ENCODE peak calls at places on chromosomes 1 and 21, in ten cellular contexts. E is neural progenitor cell; Y is cardiac muscle cell; R is Panc1; L is transverse colon; T is PC-3; W is CD8-positive, alpha-beta T cell; N is left ventricle myocardium inferior; U is tibial nerve; P is CD4-positive, alpha-beta T cell. H is an unnamed sample.

GRCh38 chr1:36342426-36343185 is 19.2 kb upstream of the EVA1B start:
- DNase-seq in E (peak), Y (no peak), R (peak), L (peak), T (peak), W (peak), N (no peak), U (peak), P (peak), H (peak)

GRCh38 chr1:57072775-57073174 is 107.0 kb upstream of the C8B start:
- DNase-seq in E (no peak), Y (no peak), R (no peak), L (no peak), T (peak), W (no peak), N (no peak), U (no peak), P (no peak), H (no peak)

GRCh38 chr1:147539122-147539575 is 2.2 kb upstream of the BCL9 start:
- DNase-seq in E (no peak), Y (peak), R (peak), L (no peak), T (peak), W (no peak), N (no peak), U (no peak), P (no peak), H (no peak)

GRCh38 chr21:14988760-14989159 is 76.0 kb downstream of the NRIP1 start:
- DNase-seq in E (peak), Y (peak), R (no peak), L (no peak), T (peak), W (no peak), N (no peak), U (no peak), P (no peak), H (no peak)

GRCh38 chr1:112882271-112882744 is 73.7 kb downstream of the SLC16A1 start:
- DNase-seq in E (no peak), Y (no peak), R (no peak), L (no peak), T (no peak), W (no peak), N (no peak), U (no peak), P (no peak), H (no peak)

GRCh38 chr21:31283025-31283424 is 61.0 kb downstream of the TIAM1 start:
- DNase-seq in E (no peak), Y (no peak), R (no peak), L (no peak), T (no peak), W (peak), N (no peak), U (no peak), P (peak), H (no peak)

GRCh38 chr1:110229348-110230001 is 19.4 kb downstream of the KCNC4 start:
- DNase-seq in E (no peak), Y (no peak), R (no peak), L (no peak), T (no peak), W (no peak), N (no peak), U (no peak), P (no peak), H (no peak)

GRCh38 chr1:225335098-225335795 is 92.6 kb downstream of the LBR start:
- DNase-seq in E (no peak), Y (no peak), R (no peak), L (no peak), T (no peak), W (no peak), N (no peak), U (no peak), P (no peak), H (no peak)

GRCh38 chr21:45992311-45993209 is 11.0 kb downstream of the COL6A1 start:
- DNase-seq in E (no peak), Y (no peak), R (no peak), L (no peak), T (no peak), W (peak), N (peak), U (peak), P (no peak), H (peak)

GRCh38 chr1:25028910-25029599 is 99.0 kb upstream of the RUNX3 start:
- DNase-seq in E (no peak), Y (no peak), R (no peak), L (peak), T (no peak), W (no peak), N (no peak), U (no peak), P (no peak), H (no peak)

GRCh38 chr1:40092241-40092640 is 4.8 kb downstream of the PPT1 start:
- DNase-seq in E (no peak), Y (no peak), R (no peak), L (no peak), T (no peak), W (no peak), N (no peak), U (no peak), P (no peak), H (no peak)

GRCh38 chr21:44285547-44285992 is at the start of gene AIRE:
- DNase-seq in E (peak), Y (no peak), R (no peak), L (no peak), T (no peak), W (no peak), N (no peak), U (no peak), P (no peak), H (peak)

GRCh38 chr1:34188418-34188817 is 11.7 kb downstream of the C1orf94 start:
- DNase-seq in E (peak), Y (no peak), R (no peak), L (no peak), T (no peak), W (no peak), N (no peak), U (no peak), P (no peak), H (no peak)

GRCh38 chr1:81679972-81680371 is 120.8 kb upstream of the ADGRL2 start:
- DNase-seq in E (peak), Y (peak), R (no peak), L (no peak), T (peak), W (no peak), N (no peak), U (no peak), P (no peak), H (no peak)

GRCh38 chr1:190019717-190020116 is 457.9 kb downstream of the BRINP3 start:
- DNase-seq in E (no peak), Y (no peak), R (peak), L (no peak), T (peak), W (no peak), N (no peak), U (no peak), P (no peak), H (no peak)

GRCh38 chr1:89842547-89843278 is 21.9 kb downstream of the LRRC8D start:
- DNase-seq in E (no peak), Y (no peak), R (no peak), L (no peak), T (no peak), W (no peak), N (no peak), U (no peak), P (no peak), H (no peak)

GRCh38 chr21:27026501-27026900 is 59.6 kb upstream of the ADAMTS5 start:
- DNase-seq in E (no peak), Y (no peak), R (no peak), L (no peak), T (no peak), W (no peak), N (no peak), U (no peak), P (no peak), H (no peak)

GRCh38 chr1:186985889-186986491 is 157.2 kb downstream of the PLA2G4A start:
- DNase-seq in E (peak), Y (peak), R (peak), L (no peak), T (peak), W (no peak), N (no peak), U (no peak), P (no peak), H (peak)

GRCh38 chr1:208254862-208255261 is 10.7 kb upstream of the PLXNA2 start:
- DNase-seq in E (no peak), Y (no peak), R (no peak), L (no peak), T (no peak), W (no peak), N (no peak), U (no peak), P (no peak), H (no peak)

GRCh38 chr1:25614466-25615171 is 2.0 kb upstream of the MAN1C1 start:
- DNase-seq in E (no peak), Y (no peak), R (no peak), L (no peak), T (no peak), W (no peak), N (no peak), U (no peak), P (no peak), H (no peak)

GRCh38 chr1:212677136-212677535 is 22.5 kb downstream of the BATF3 start:
- DNase-seq in E (no peak), Y (no peak), R (no peak), L (no peak), T (no peak), W (no peak), N (no peak), U (no peak), P (no peak), H (no peak)
- TF ChIP-seq CTCF in E (no peak), Y (no peak), R (no peak), L (no peak), T (no peak), W (no peak), N (no peak), U (no peak), P (no peak), H (no peak)

GRCh38 chr1:14777516-14778506 is 179.3 kb downstream of the KAZN start:
- DNase-seq in E (no peak), Y (no peak), R (no peak), L (no peak), T (no peak), W (no peak), N (no peak), U (no peak), P (no peak), H (no peak)

GRCh38 chr1:14774988-14775387 is 176.5 kb downstream of the KAZN start:
- DNase-seq in E (no peak), Y (no peak), R (no peak), L (no peak), T (no peak), W (no peak), N (no peak), U (no peak), P (no peak), H (no peak)

GRCh38 chr1:14774225-14774624 is 175.7 kb downstream of the KAZN start:
- DNase-seq in E (no peak), Y (no peak), R (no peak), L (no peak), T (no peak), W (no peak), N (no peak), U (no peak), P (no peak), H (no peak)

GRCh38 chr1:14773621-14774020 is 175.1 kb downstream of the KAZN start:
- DNase-seq in E (no peak), Y (no peak), R (no peak), L (no peak), T (no peak), W (no peak), N (no peak), U (no peak), P (no peak), H (no peak)

GRCh38 chr1:14775434-14775833 is 176.9 kb downstream of the KAZN start:
- DNase-seq in E (no peak), Y (no peak), R (no peak), L (no peak), T (no peak), W (no peak), N (no peak), U (no peak), P (no peak), H (no peak)
- H3K27ac ChIP-seq in E (no peak), Y (no peak), R (no peak), L (no peak), T (no peak), W (no peak), N (no peak), U (no peak), P (no peak), H (no peak)

DNA sequence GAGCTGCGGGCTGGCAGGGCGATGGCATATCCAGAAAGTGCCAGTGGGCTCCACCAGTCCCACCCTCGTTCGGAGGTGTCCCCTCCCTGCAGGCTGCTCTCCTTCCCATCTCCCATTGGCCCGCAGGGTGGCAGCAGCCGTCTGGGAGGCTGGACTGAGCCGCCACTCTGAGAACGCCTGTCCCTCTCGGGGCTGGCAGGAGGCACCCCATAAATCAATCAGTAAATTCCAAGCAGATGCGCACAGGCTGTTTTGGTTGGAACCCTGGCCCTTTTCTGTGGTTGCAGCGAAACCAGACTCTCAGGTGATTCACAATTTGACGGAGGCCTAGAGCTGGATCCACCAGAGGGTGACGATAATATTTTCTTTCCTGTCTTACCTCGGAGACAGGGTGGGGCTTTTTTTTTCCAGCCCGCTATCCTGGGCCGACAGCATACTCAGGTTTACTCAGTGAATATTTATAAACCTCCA is 99.7 kb downstream of the GLIS1 start:
- DNase-seq in E (no peak), Y (no peak), R (no peak), L (no peak), T (peak), W (no peak), N (no peak), U (no peak), P (no peak), H (no peak)
- TF ChIP-seq CTCF in E (no peak), Y (no peak), R (no peak), L (no peak), T (peak), W (no peak), N (no peak), U (no peak), P (no peak), H (no peak)

DNA sequence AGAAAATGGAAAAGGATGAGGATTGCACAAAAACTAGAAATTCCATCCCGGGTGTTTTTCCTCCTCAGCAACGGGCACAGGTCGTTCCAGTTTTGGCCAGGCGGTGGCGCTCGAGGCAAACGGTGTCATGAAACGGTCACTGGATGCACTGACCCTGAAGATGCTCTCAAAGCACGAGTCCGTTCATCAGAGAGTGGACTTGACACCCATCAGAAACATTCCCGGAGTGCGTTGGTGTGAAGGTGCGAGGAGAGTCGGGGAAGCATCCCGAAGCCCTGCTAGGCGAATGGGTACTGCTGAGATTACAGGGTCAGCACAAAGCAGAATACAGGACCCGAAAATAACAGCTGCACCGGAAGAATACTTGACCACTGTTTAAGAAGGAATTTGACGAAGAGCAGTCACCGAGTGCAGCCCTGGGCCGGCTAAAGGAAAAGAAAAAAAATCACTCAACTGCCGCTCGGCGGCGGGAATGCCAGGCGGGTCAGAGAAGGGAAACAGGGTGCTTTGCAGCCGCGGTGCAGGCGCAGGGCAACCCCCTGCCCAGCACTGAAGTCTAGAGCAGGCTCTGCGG is 71.7 kb upstream of the ETS2 start:
- DNase-seq in E (peak), Y (peak), R (peak), L (peak), T (peak), W (peak), N (peak), U (peak), P (peak), H (peak)
- H3K27ac ChIP-seq in E (no peak), Y (peak), R (peak), L (peak), T (peak), W (no peak), N (peak), U (peak), P (no peak), H (peak)

GRCh38 chr1:116879478-116880133 is 30.1 kb upstream of the PTGFRN start:
- DNase-seq in E (no peak), Y (no peak), R (no peak), L (no peak), T (no peak), W (no peak), N (no peak), U (no peak), P (no peak), H (peak)

GRCh38 chr1:116880952-116881351 is 28.8 kb upstream of the PTGFRN start:
- DNase-seq in E (no peak), Y (no peak), R (no peak), L (no peak), T (no peak), W (no peak), N (peak), U (no peak), P (no peak), H (peak)

GRCh38 chr1:116882866-116883265 is 26.9 kb upstream of the PTGFRN start:
- DNase-seq in E (no peak), Y (no peak), R (no peak), L (no peak), T (no peak), W (no peak), N (no peak), U (no peak), P (no peak), H (peak)

GRCh38 chr1:116878804-116879477 is 30.8 kb upstream of the PTGFRN start:
- DNase-seq in E (peak), Y (peak), R (no peak), L (no peak), T (peak), W (no peak), N (peak), U (no peak), P (no peak), H (peak)

GRCh38 chr1:116881879-116882520 is 27.7 kb upstream of the PTGFRN start:
- DNase-seq in E (peak), Y (peak), R (peak), L (peak), T (peak), W (no peak), N (peak), U (no peak), P (no peak), H (peak)
- TF ChIP-seq CTCF in E (peak), Y (peak), R (peak), L (peak), T (peak), W (no peak), N (peak), U (no peak), P (peak), H (peak)

DNA sequence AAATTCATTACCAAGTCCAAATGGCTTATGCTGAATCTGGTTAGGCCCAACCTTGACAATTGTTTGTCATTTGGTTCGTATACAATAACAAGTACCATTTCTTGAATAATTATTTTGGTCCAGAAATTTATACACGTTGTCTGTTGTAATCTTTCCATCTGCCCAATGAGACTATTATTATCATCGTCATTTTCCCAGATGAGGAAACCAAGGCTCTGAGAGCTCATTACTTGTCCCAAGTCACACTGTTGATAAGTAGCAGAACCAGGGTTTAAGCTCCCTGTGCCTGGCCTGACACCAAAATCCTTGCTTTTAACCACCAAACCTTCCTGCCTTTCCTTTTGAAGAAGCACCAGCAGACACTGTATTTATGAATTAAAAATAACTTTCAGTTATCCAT is 81.3 kb downstream of the RGS2 start:
- DNase-seq in E (no peak), Y (no peak), R (no peak), L (no peak), T (no peak), W (no peak), N (no peak), U (no peak), P (no peak), H (no peak)
- H3K27ac ChIP-seq in E (no peak), Y (no peak), R (no peak), L (no peak), T (no peak), W (no peak), N (no peak), U (no peak), P (no peak), H (no peak)

GRCh38 chr1:171379846-171380245 is 65.9 kb downstream of the FMO4 start:
- DNase-seq in E (no peak), Y (no peak), R (no peak), L (no peak), T (no peak), W (no peak), N (no peak), U (no peak), P (no peak), H (no peak)
- TF ChIP-seq CTCF in E (no peak), Y (no peak), R (no peak), L (no peak), T (no peak), W (no peak), N (no peak), U (no peak), P (no peak), H (no peak)

GRCh38 chr1:209650454-209650853 is 1.8 kb downstream of the LAMB3 start:
- DNase-seq in E (no peak), Y (no peak), R (no peak), L (no peak), T (no peak), W (no peak), N (no peak), U (no peak), P (no peak), H (no peak)

GRCh38 chr1:209648931-209649776 is 3.1 kb downstream of the LAMB3 start:
- DNase-seq in E (no peak), Y (no peak), R (peak), L (peak), T (peak), W (no peak), N (no peak), U (no peak), P (no peak), H (no peak)

GRCh38 chr1:209652873-209653401 is 712 bp upstream of the LAMB3 start:
- DNase-seq in E (no peak), Y (peak), R (no peak), L (peak), T (peak), W (no peak), N (peak), U (peak), P (no peak), H (peak)

GRCh38 chr1:209652121-209652742 is at the start of gene LAMB3:
- DNase-seq in E (no peak), Y (no peak), R (no peak), L (peak), T (peak), W (no peak), N (no peak), U (no peak), P (no peak), H (no peak)

DNA sequence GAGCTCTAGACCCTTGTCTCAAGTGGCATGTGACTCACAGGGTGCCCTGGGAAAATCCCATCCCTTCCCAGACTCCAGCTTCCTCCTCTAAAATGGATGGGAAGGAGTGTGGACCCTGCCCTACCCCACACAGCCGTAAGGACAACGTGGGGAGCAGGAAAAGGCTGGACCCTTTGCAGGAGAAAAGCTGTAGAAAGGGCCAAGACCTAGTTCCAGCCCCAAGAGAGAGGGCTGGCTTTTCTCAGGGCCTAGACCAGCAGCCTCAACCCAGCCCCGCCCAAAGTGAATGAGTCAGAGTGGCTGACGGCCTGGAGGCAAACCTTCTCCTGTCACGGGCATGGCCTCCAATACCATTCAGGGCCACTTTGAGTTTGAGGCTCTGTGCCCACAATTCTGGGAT is 1.1 kb downstream of the LAMB3 start:
- DNase-seq in E (no peak), Y (no peak), R (no peak), L (peak), T (peak), W (no peak), N (peak), U (no peak), P (peak), H (peak)
- H3K27ac ChIP-seq in E (no peak), Y (no peak), R (no peak), L (peak), T (peak), W (no peak), N (peak), U (peak), P (no peak), H (no peak)

H was measured in pancreas.